ENCODE peak calls at places on chromosomes 3 and 15, in seven cellular contexts. Y is HCT116, Q is GM23248, T is neural progenitor cell, D is PC-3, X is GM23338, V is MM.1S. E is an unnamed sample. For H4K20me1, the result is how much of the 10 kb centered on the place peaks cover.

GRCh38 chr3:14175383-14176037 is 2.9 kb downstream of the XPC start:
- DNase-seq in Y (no peak), X (no peak), T (no peak), V (peak), Q (peak), D (peak), E (no peak)

GRCh38 chr3:113536627-113537101 is 4.3 kb downstream of the SIDT1 start:
- DNase-seq in T (no peak), Y (no peak), V (no peak), X (no peak), D (peak), Q (peak), E (no peak)

GRCh38 chr3:98906230-98906629 is 4.7 kb upstream of the DCBLD2 start:
- DNase-seq in X (no peak), V (no peak), Y (peak), D (peak), T (no peak), Q (peak), E (no peak)

GRCh38 chr3:172061724-172062184 is 22.4 kb downstream of the FNDC3B start:
- DNase-seq in X (no peak), Y (no peak), T (no peak), V (peak), Q (peak), D (peak), E (peak)

GRCh38 chr3:89300519-89300918 is 193.1 kb downstream of the EPHA3 start:
- DNase-seq in X (no peak), Y (no peak), D (peak), V (no peak), Q (peak), T (no peak), E (no peak)

GRCh38 chr15:39251413-39252197 is 329.3 kb upstream of the THBS1 start:
- DNase-seq in V (no peak), X (no peak), T (no peak), Q (no peak), D (no peak), Y (no peak), E (no peak)

GRCh38 chr3:188051801-188052228 is 102.1 kb upstream of the LPP start:
- DNase-seq in X (peak), T (no peak), D (no peak), Q (no peak), Y (no peak), V (no peak), E (no peak)

GRCh38 chr15:88440021-88440420 is 27.2 kb downstream of the MRPL46 start:
- DNase-seq in Q (peak), V (no peak), D (peak), X (no peak), T (no peak), Y (no peak), E (no peak)

GRCh38 chr15:64693134-64693533 is 82.3 kb downstream of the RBPMS2 start:
- DNase-seq in T (no peak), Q (peak), X (no peak), D (peak), Y (no peak), V (no peak), E (peak)

GRCh38 chr3:100073555-100074307 is 40.6 kb downstream of the FILIP1L start:
- DNase-seq in X (peak), Y (no peak), Q (no peak), D (no peak), T (peak), V (no peak), E (peak)

GRCh38 chr3:113769551-113769950 is 22.7 kb downstream of the ATP6V1A start:
- DNase-seq in V (no peak), T (no peak), Y (no peak), Q (peak), X (no peak), D (peak), E (peak)

GRCh38 chr3:71785594-71786472 is 885 bp upstream of the PROK2 start:
- DNase-seq in Y (no peak), Q (peak), T (no peak), X (peak), D (no peak), V (no peak), E (no peak)

GRCh38 chr3:71787851-71788405 is 3.0 kb upstream of the PROK2 start:
- DNase-seq in X (no peak), T (no peak), D (no peak), Q (no peak), V (no peak), Y (no peak), E (no peak)

GRCh38 chr3:71784201-71784913 is 591 bp downstream of the PROK2 start:
- DNase-seq in X (peak), Q (no peak), V (no peak), D (no peak), Y (no peak), T (peak), E (no peak)

GRCh38 chr3:71786551-71786950 is 1.6 kb upstream of the PROK2 start:
- DNase-seq in Y (no peak), V (no peak), D (no peak), Q (peak), T (no peak), X (peak), E (no peak)

DNA sequence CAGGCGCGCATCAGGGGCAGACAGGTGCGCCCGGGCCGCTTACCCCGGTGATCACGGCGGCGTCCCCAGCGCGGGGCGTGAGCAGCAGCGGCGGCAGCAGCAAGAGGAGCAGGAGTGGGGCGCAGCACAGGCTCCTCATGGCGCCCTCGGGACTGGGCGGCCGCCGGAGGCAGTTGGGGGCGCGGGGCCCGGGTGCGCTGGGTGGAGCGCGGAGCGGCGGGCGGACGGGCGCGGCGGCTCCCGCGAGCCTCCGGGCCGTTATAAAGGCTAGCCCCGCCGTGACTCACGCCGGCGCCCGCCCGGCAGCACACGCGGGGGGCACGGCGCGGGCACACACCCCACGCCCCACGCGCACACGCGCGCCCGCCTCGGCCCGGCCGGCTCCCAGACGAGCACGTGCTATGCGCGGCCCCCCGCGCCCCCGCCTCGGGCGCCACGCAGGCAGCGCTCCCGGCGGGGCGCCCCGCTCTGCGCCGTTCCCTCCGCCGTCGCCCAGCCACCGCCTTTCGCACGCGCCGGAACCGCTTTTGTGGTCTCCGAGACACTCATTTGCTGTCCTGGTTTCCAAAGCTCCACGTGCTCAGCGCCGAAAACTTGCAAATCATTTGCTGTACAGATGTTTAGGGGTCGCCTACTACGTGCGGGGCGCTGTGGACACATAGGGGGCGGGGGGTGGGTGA is at the start of gene PROK2:
- DNase-seq in X (peak), D (no peak), T (peak), V (no peak), Y (no peak), Q (peak), E (peak)
- TF ChIP-seq EZH2 in X (no peak), D (no peak), T (peak), V (no peak), Y (no peak), Q (peak), E (peak)

GRCh38 chr3:16865335-16865734 is 19.4 kb upstream of the PLCL2 start:
- DNase-seq in Y (no peak), X (no peak), D (peak), Q (no peak), V (no peak), T (no peak), E (no peak)

GRCh38 chr3:16868513-16868912 is 16.2 kb upstream of the PLCL2 start:
- DNase-seq in X (no peak), T (no peak), Q (no peak), Y (no peak), D (no peak), V (no peak), E (no peak)

GRCh38 chr3:16864610-16865313 is 20.0 kb upstream of the PLCL2 start:
- DNase-seq in Y (no peak), X (no peak), T (no peak), Q (peak), D (peak), V (no peak), E (no peak)

GRCh38 chr3:16869606-16870005 is 15.1 kb upstream of the PLCL2 start:
- DNase-seq in D (no peak), T (no peak), X (no peak), V (no peak), Q (peak), Y (no peak), E (no peak)

DNA sequence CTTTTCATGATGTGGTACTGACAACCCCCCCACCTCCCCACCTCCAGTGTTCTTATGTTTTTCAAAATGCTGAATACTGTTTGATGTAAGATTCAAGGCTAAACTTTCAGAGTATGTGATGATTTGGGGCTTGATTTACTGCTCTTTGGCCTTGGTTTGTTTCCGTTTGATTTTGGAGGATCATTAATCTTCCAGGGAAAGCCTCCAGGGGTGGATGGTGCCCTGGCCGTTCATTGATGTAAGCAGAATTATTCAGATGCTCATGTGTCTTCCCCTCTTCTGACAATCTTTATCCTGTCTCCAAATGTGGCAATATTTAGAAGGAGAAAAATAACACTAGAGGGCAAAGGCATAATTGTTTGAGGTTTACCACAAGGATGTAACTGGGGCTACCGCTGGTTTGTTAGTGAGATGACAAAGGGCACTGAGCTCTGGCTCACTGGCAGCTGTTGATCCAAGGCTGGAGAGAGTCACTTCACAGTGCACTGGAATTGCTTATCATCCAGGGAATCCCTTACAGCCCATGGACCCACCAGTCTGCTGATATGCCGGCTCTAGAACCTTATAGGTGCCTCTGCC is 18.2 kb upstream of the PLCL2 start:
- DNase-seq in D (peak), Q (peak), Y (no peak), X (no peak), V (no peak), T (no peak), E (no peak)
- TF ChIP-seq EZH2phosphoT487 in D (no peak), Q (peak), Y (no peak), X (no peak), V (no peak), T (no peak), E (no peak)

GRCh38 chr15:98764296-98764695 is 116.0 kb downstream of the IGF1R start:
- DNase-seq in D (no peak), X (no peak), Q (no peak), T (no peak), Y (no peak), V (no peak), E (no peak)

GRCh38 chr15:98765610-98766009 is 117.3 kb downstream of the IGF1R start:
- DNase-seq in D (no peak), Y (no peak), Q (no peak), X (no peak), V (no peak), T (no peak), E (no peak)

GRCh38 chr15:98770984-98771383 is 122.6 kb downstream of the IGF1R start:
- DNase-seq in T (no peak), D (no peak), X (no peak), V (no peak), Q (no peak), Y (no peak), E (no peak)

GRCh38 chr15:98769867-98770266 is 121.5 kb downstream of the IGF1R start:
- DNase-seq in Y (no peak), T (peak), V (no peak), D (no peak), Q (no peak), X (no peak), E (no peak)

GRCh38 chr15:98767692-98768091 is 119.4 kb downstream of the IGF1R start:
- DNase-seq in Q (no peak), X (no peak), T (no peak), D (no peak), V (no peak), Y (no peak), E (no peak)
- H4K20me1 ChIP-seq in Q (under half), X (under half), T (half or more), D (under half), V (under half), Y (under half), E (under half)

DNA sequence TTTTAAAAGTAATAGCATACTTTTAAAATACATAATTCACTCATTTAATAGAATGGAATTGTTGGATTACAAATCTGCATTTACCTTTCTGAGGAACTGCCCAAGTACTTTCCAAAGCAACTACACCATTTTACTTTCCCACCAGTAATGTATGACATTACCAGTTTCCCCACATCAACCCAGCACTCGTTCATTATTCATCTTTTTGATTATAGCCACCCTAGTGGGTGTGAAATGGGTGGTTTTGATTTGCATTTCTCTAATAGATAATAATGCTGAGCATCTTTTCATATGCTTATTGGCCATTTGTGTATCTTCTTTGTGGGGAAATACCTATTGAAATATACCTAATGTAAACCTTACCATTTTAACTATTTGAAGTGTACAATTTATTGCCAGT is 18.0 kb upstream of the EBLN2 start:
- DNase-seq in Y (no peak), X (no peak), Q (no peak), D (no peak), T (no peak), V (no peak), E (no peak)
- TF ChIP-seq EZH2 in Y (no peak), X (no peak), Q (no peak), D (no peak), T (no peak), V (no peak), E (no peak)

DNA sequence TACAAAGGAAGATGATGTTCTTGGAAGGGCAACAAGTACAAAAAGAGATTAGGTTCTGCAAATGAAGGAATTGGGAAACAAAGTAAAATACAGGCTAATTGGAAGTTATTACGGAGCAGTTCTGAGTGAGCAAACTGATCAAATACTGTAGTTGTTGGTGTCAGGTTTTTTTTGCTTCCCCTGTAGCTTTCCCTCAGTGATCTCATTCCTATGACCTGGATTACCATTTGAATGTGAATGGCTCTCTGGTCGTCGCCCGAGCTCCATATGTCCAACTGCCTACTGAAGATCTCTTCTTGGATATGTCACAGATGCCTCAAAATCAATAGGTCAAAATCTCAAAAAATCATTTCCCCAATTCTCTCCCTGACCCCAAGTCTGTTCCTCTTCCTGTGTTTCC is 28.9 kb downstream of the GOLM2 start:
- DNase-seq in D (no peak), T (no peak), Q (no peak), X (peak), Y (no peak), V (no peak), E (no peak)
- TF ChIP-seq EZH2phosphoT487 in D (no peak), T (no peak), Q (no peak), X (no peak), Y (no peak), V (no peak), E (no peak)

GRCh38 chr3:185912512-185912911 is 25.3 kb downstream of the TRA2B start:
- DNase-seq in Q (no peak), Y (no peak), T (no peak), X (no peak), D (no peak), V (no peak), E (no peak)
- H4K20me1 ChIP-seq in Q (under half), Y (under half), T (half or more), X (under half), D (under half), V (under half), E (under half)